ENCODE peak calls at places on chromosome 10, in five cellular contexts. M, O, K, I and H are unnamed samples. For H3K27me3, the result is how much of the 10 kb centered on the place peaks cover.

GRCh38 chr10:117094856-117095255 is 43.2 kb downstream of the VAX1 start:
- DNase-seq in M (no peak), O (no peak), K (no peak), I (no peak), H (no peak)

GRCh38 chr10:90398551-90398950 is 459.3 kb downstream of the HTR7 start:
- DNase-seq in M (no peak), O (no peak), K (no peak), I (no peak), H (no peak)

GRCh38 chr10:66572700-66573099 is 353.1 kb upstream of the LRRTM3 start:
- DNase-seq in M (no peak), O (no peak), K (no peak), I (no peak), H (no peak)

GRCh38 chr10:43190775-43191174 is 52.5 kb downstream of the CSGALNACT2 start:
- DNase-seq in M (no peak), O (no peak), K (no peak), I (no peak), H (no peak)

GRCh38 chr10:104328916-104329710 is 9.2 kb downstream of the ITPRIP start:
- DNase-seq in M (no peak), O (peak), K (peak), I (peak), H (peak)

GRCh38 chr10:128457136-128457535 is 330.9 kb upstream of the MKI67 start:
- DNase-seq in M (no peak), O (no peak), K (peak), I (no peak), H (peak)

GRCh38 chr10:98349508-98349922 is 65.5 kb downstream of the PYROXD2 start:
- DNase-seq in M (peak), O (no peak), K (no peak), I (no peak), H (no peak)

GRCh38 chr10:95865814-95866447 is 41.8 kb upstream of the CC2D2B start:
- DNase-seq in M (no peak), O (no peak), K (no peak), I (no peak), H (no peak)

GRCh38 chr10:3720228-3721019 is 64.6 kb downstream of the KLF6 start:
- DNase-seq in M (peak), O (peak), K (no peak), I (no peak), H (peak)

GRCh38 chr10:74600170-74600569 is 226.2 kb upstream of the KAT6B start:
- DNase-seq in M (no peak), O (no peak), K (no peak), I (no peak), H (no peak)

DNA sequence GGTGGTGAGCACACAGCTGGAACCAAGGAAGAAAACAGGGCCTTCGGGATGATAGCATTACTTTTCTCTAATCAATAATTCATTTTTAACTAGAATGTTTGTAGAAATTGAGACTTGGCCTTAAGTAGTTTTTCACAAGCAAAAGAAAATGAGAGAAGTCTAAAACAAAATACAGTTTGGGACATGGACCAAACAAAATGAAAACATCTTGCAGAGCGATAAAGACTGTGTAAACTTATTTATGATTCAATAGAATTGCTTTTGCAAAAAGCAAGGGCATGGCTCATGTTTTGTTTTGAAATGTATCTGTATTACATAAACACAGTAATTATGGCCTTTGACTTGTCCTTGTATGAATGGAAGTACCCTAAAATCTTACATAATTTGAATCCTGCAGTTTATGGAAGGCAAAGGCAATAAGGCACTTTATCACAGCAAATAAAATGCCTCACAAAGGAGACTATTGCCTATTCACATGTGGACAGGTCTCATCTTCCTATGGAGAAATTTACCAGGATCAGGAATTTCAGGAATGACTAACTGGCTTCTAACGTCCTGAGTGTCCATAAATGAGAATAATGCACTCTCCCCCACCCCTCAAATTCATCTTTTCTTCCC is 295.2 kb downstream of the PTEN start:
- DNase-seq in M (no peak), O (no peak), K (no peak), I (no peak), H (no peak)
- H3K27me3 ChIP-seq in M (under half), O (under half), K (under half), I (under half), H (under half)

DNA sequence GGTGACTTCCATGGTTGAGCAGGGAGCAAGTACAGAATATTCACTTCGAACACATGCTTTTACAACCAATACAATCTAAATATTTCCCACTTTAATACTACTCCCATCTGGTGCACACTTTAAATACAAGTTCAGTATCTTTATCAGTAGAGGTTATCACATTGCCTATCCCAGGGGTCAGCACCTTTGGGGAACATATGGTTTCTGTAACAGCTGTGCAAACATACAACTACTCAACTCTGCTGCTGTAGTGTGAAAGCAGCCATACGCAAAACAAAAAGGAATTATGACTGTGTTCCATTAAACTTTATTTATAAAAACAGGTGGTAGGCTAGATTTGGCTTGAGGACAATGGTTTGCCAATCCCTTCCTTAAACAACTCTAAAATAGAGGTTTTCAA is 157.5 kb downstream of the XPNPEP1 start:
- DNase-seq in M (no peak), O (no peak), K (no peak), I (no peak), H (no peak)
- H3K27ac ChIP-seq in M (no peak), O (no peak), K (no peak), I (no peak), H (no peak)

GRCh38 chr10:123613346-123613850 is 52.8 kb upstream of the GPR26 start:
- DNase-seq in M (no peak), O (no peak), K (no peak), I (no peak), H (no peak)
- H3K27me3 ChIP-seq in M (under half), O (under half), K (under half), I (under half), H (under half)

GRCh38 chr10:60572511-60573194 is 183.0 kb upstream of the ANK3 start:
- DNase-seq in M (peak), O (no peak), K (peak), I (no peak), H (no peak)

GRCh38 chr10:60574388-60574787 is 184.7 kb upstream of the ANK3 start:
- DNase-seq in M (no peak), O (no peak), K (no peak), I (no peak), H (no peak)

GRCh38 chr10:60570941-60571340 is 181.3 kb upstream of the ANK3 start:
- DNase-seq in M (no peak), O (no peak), K (no peak), I (no peak), H (no peak)

GRCh38 chr10:60575105-60575504 is 185.4 kb upstream of the ANK3 start:
- DNase-seq in M (no peak), O (no peak), K (no peak), I (no peak), H (no peak)

DNA sequence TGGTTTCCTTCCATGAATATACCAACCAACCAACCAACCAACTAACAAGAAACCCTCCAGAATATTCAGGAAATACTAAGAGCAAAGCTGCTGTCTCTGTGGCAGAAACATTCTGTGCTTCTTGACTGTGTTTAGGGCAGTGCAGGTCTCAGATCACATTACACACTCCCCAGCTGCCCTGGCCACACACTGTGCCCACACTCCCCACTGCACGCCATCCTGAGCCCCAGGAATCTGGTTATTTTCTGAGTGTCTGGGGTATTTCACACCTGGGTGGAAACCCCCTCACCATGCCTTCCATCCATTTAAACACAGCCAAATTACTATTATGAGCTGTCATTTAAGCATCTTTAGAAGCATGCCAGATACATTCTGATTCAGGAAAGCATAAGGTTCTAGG is 183.7 kb upstream of the ANK3 start:
- DNase-seq in M (no peak), O (no peak), K (peak), I (no peak), H (no peak)
- H3K27ac ChIP-seq in M (no peak), O (no peak), K (no peak), I (no peak), H (no peak)

GRCh38 chr10:125547010-125547650 is 135.8 kb downstream of the TEX36 start:
- DNase-seq in M (no peak), O (no peak), K (no peak), I (no peak), H (no peak)
- H3K27me3 ChIP-seq in M (under half), O (under half), K (under half), I (under half), H (under half)

DNA sequence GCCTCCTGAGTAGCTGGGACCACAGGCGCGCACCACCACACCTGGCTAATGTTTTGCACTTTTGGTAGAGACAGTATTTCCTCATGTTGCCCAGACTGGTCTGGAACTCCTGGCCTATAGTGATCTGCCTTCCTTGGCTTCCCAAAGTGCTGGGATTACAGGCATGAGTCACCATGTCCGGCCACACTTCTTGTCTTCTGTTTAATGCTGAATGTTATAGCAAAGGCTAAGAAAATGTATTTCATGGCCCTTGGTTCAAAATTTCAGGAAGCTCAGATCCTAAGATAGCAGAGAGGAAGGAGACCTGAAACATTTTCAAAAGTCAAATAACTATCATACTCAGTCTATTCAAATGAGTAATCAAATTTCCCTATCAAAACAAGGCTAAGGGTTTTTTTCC is 229.6 kb downstream of the BAMBI start:
- DNase-seq in M (no peak), O (no peak), K (no peak), I (no peak), H (no peak)
- H3K27ac ChIP-seq in M (no peak), O (no peak), K (no peak), I (no peak), H (no peak)

GRCh38 chr10:100841528-100841927 is 71.2 kb upstream of the SLF2 start:
- DNase-seq in M (no peak), O (no peak), K (no peak), I (no peak), H (no peak)

GRCh38 chr10:100838986-100839385 is 73.8 kb upstream of the SLF2 start:
- DNase-seq in M (no peak), O (no peak), K (no peak), I (no peak), H (no peak)

GRCh38 chr10:100835810-100836209 is 77.0 kb upstream of the SLF2 start:
- DNase-seq in M (no peak), O (no peak), K (no peak), I (no peak), H (no peak)

GRCh38 chr10:100836891-100837290 is 75.9 kb upstream of the SLF2 start:
- DNase-seq in M (no peak), O (no peak), K (no peak), I (no peak), H (no peak)

DNA sequence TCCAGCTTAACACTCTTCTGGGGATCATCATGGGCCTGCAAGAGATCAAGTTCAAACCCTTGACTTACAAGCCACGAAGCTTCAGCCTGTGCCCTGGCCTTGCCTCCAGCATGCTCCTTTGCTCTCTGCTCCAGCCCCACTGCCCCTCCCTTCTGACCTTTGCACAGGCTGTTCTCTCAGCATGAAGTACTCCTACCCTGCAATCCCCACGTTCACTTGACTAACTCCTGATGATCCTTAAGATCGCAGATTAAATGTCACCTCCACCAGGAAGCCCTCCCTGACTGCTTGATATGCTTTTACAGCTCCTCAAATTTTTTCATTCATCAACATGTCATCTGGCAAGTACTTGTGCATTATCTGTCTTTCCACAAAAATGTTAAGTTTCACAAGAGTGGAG is 75.5 kb upstream of the SLF2 start:
- DNase-seq in M (no peak), O (no peak), K (no peak), I (no peak), H (no peak)
- H3K27me3 ChIP-seq in M (half or more), O (under half), K (half or more), I (under half), H (half or more)

GRCh38 chr10:131641231-131641630 is 259.6 kb upstream of the PPP2R2D start:
- DNase-seq in M (no peak), O (no peak), K (no peak), I (no peak), H (peak)
- H3K27ac ChIP-seq in M (no peak), O (no peak), K (peak), I (no peak), H (no peak)